ENCODE peak calls at places on chromosome 2, in five cellular contexts. Q is HTR-8/SVneo; K is Right ventricle myocardium superior; L is naive thymus-derived CD4-positive, alpha-beta T cell; A is H9. Z is an unnamed sample.

GRCh38 chr2:9780368-9781130 is 62.7 kb upstream of the TAF1B start:
- DNase-seq in K (peak; percentile 26), L (no peak), Q (no peak), A (no peak), Z (no peak)

GRCh38 chr2:203328735-203329549 is 748 bp downstream of the ABI2 start:
- DNase-seq in Q (peak; percentile 35), A (peak; percentile 41), L (no peak), K (peak; percentile 47), Z (peak; percentile 57)

GRCh38 chr2:201860541-201861154 is 54.3 kb downstream of the CDK15 start:
- DNase-seq in Q (peak; percentile 72), L (peak; percentile 51), A (peak; percentile 75), K (no peak), Z (no peak)

GRCh38 chr2:86017901-86018896 is 87.5 kb downstream of the POLR1A start:
- DNase-seq in L (no peak), Q (no peak), K (peak; percentile 72), A (no peak), Z (peak; percentile 56)

GRCh38 chr2:1494906-1495305 is 81.6 kb downstream of the TPO start:
- DNase-seq in Q (no peak), K (no peak), A (no peak), L (no peak), Z (no peak)

GRCh38 chr2:220044383-220044782 is 417.0 kb downstream of the SLC4A3 start:
- DNase-seq in L (no peak), A (peak; percentile 32), K (no peak), Q (no peak), Z (no peak)

GRCh38 chr2:220277445-220277960 is 650.1 kb downstream of the SLC4A3 start:
- DNase-seq in Q (no peak), A (no peak), L (no peak), K (peak; percentile 69), Z (peak; percentile 50)

GRCh38 chr2:193303464-193303863 is 1108.7 kb upstream of the TMEFF2 start:
- DNase-seq in K (no peak), A (no peak), L (no peak), Q (no peak), Z (no peak)

GRCh38 chr2:217683096-217683870 is 319.5 kb downstream of the TNS1 start:
- DNase-seq in Q (no peak), L (no peak), K (no peak), A (no peak), Z (no peak)

GRCh38 chr2:105450495-105450894 is 51.6 kb upstream of the FHL2 start:
- DNase-seq in K (no peak), A (no peak), Q (no peak), L (no peak), Z (no peak)

GRCh38 chr2:37898448-37898847 is 26.6 kb upstream of the RMDN2 start:
- DNase-seq in K (no peak), L (no peak), Q (no peak), A (no peak), Z (no peak)

GRCh38 chr2:183244300-183244849 is 120.1 kb downstream of the NUP35 start:
- DNase-seq in L (no peak), Q (no peak), K (no peak), A (peak; percentile 38), Z (no peak)

GRCh38 chr2:44170337-44170736 is 1.7 kb downstream of the PPM1B start:
- DNase-seq in K (no peak), L (no peak), A (no peak), Q (no peak), Z (no peak)

GRCh38 chr2:223925106-223925505 is 20.0 kb downstream of the WDFY1 start:
- DNase-seq in Q (no peak), L (no peak), A (no peak), K (no peak), Z (no peak)

GRCh38 chr2:133787651-133788050 is 219.4 kb upstream of the NCKAP5 start:
- DNase-seq in A (no peak), K (no peak), L (no peak), Q (no peak), Z (no peak)

GRCh38 chr2:206867006-206867405 is 72.3 kb upstream of the CPO start:
- DNase-seq in K (no peak), A (no peak), L (no peak), Q (no peak), Z (no peak)

GRCh38 chr2:118047273-118047898 is 33.5 kb upstream of the CCDC93 start:
- DNase-seq in K (no peak), Q (no peak), L (no peak), A (no peak), Z (no peak)

GRCh38 chr2:217897816-217898806 is 104.7 kb downstream of the TNS1 start:
- DNase-seq in Q (no peak), L (no peak), A (no peak), K (peak; percentile 77), Z (peak; percentile 57)

GRCh38 chr2:19358242-19359020 is at the start of gene OSR1:
- DNase-seq in Q (peak; percentile 54), A (peak; percentile 85), K (peak; percentile 79), L (peak; percentile 44), Z (peak; percentile 67)

GRCh38 chr2:134246154-134246874 is 7.6 kb upstream of the MGAT5 start:
- DNase-seq in L (no peak), A (no peak), K (no peak), Q (no peak), Z (no peak)

GRCh38 chr2:207558106-207558505 is 28.3 kb downstream of the CREB1 start:
- DNase-seq in L (no peak), Q (peak; percentile 34), A (no peak), K (no peak), Z (no peak)

GRCh38 chr2:78029392-78029995 is 507.3 kb upstream of the LRRTM4 start:
- DNase-seq in Q (no peak), K (no peak), A (no peak), L (no peak), Z (no peak)